ENCODE peak calls at places on chromosomes 5 and 9, in four cellular contexts. F, H, Z and Q are unnamed samples. For H3K4me1, the result is how much of the 10 kb centered on the place peaks cover.

GRCh38 chr5:127072861-127073846 is at the start of gene C5orf63:
- DNase-seq in F (peak), H (peak), Z (peak), Q (no peak)

GRCh38 chr5:76403963-76404693 is 1.0 kb downstream of the IQGAP2 start:
- DNase-seq in F (peak), H (peak), Z (peak), Q (peak)

GRCh38 chr5:52743970-52744369 is 43.7 kb upstream of the ITGA1 start:
- DNase-seq in F (no peak), H (no peak), Z (no peak), Q (no peak)

GRCh38 chr9:83451308-83451707 is 86.9 kb downstream of the FRMD3 start:
- DNase-seq in F (no peak), H (no peak), Z (no peak), Q (peak)

GRCh38 chr5:72015103-72015548 is 92.1 kb upstream of the MAP1B start:
- DNase-seq in F (no peak), H (no peak), Z (peak), Q (no peak)

GRCh38 chr9:35599763-35600604 is 5.1 kb upstream of the TESK1 start:
- DNase-seq in F (no peak), H (no peak), Z (peak), Q (no peak)

GRCh38 chr5:1918488-1919208 is 35.9 kb upstream of the IRX4 start:
- DNase-seq in F (no peak), H (no peak), Z (no peak), Q (no peak)

GRCh38 chr9:96612105-96612965 is 7.3 kb downstream of the CDC14B start:
- DNase-seq in F (peak), H (peak), Z (peak), Q (no peak)

GRCh38 chr5:140734354-140734753 is 34.1 kb downstream of the ZMAT2 start:
- DNase-seq in F (no peak), H (no peak), Z (peak), Q (no peak)

GRCh38 chr5:65722575-65723424 is 795 bp downstream of the NLN start:
- DNase-seq in F (no peak), H (no peak), Z (peak), Q (no peak)

GRCh38 chr9:96484521-96484931 is 34.6 kb downstream of the HABP4 start:
- DNase-seq in F (no peak), H (no peak), Z (no peak), Q (no peak)

GRCh38 chr5:109281136-109281690 is 128.6 kb downstream of the PJA2 start:
- DNase-seq in F (no peak), H (no peak), Z (no peak), Q (no peak)

GRCh38 chr5:150153957-150154617 is 1.6 kb downstream of the PDGFRB start:
- DNase-seq in F (no peak), H (no peak), Z (peak), Q (no peak)

GRCh38 chr9:91285729-91286353 is 75.9 kb downstream of the AUH start:
- DNase-seq in F (no peak), H (no peak), Z (no peak), Q (no peak)

GRCh38 chr5:135031813-135032612 is 2.0 kb downstream of the PITX1 start:
- DNase-seq in F (no peak), H (no peak), Z (peak), Q (no peak)

GRCh38 chr5:36073595-36074216 is 7.0 kb upstream of the UGT3A2 start:
- DNase-seq in F (no peak), H (no peak), Z (peak), Q (no peak)

GRCh38 chr5:109855056-109855455 is 165.3 kb downstream of the MAN2A1 start:
- DNase-seq in F (no peak), H (no peak), Z (no peak), Q (no peak)

GRCh38 chr5:123512631-123513461 is 869 bp downstream of the CSNK1G3 start:
- DNase-seq in F (no peak), H (peak), Z (peak), Q (no peak)

GRCh38 chr9:134272302-134273023 is 53.8 kb upstream of the RXRA start:
- DNase-seq in F (no peak), H (no peak), Z (no peak), Q (no peak)

GRCh38 chr9:103928452-103928851 is 165.7 kb upstream of the SMC2 start:
- DNase-seq in F (no peak), H (no peak), Z (no peak), Q (no peak)

GRCh38 chr9:124078641-124079040 is 67.1 kb downstream of the LHX2 start:
- DNase-seq in F (no peak), H (no peak), Z (peak), Q (no peak)

GRCh38 chr9:2351324-2351723 is 270.3 kb upstream of the VLDLR start:
- DNase-seq in F (no peak), H (no peak), Z (no peak), Q (no peak)

GRCh38 chr5:57267796-57268195 is 93.9 kb downstream of the GPBP1 start:
- DNase-seq in F (no peak), H (no peak), Z (no peak), Q (no peak)

GRCh38 chr5:74136276-74136675 is 504.3 kb downstream of the ENC1 start:
- DNase-seq in F (no peak), H (no peak), Z (no peak), Q (no peak)

GRCh38 chr5:40436535-40437237 is 243.0 kb upstream of the PTGER4 start:
- DNase-seq in F (no peak), H (no peak), Z (no peak), Q (no peak)

GRCh38 chr5:129481161-129481560 is 21.1 kb downstream of the ADAMTS19 start:
- DNase-seq in F (no peak), H (no peak), Z (no peak), Q (no peak)

GRCh38 chr5:146015001-146015400 is 78.6 kb downstream of the SH3RF2 start:
- DNase-seq in F (no peak), H (no peak), Z (no peak), Q (no peak)

GRCh38 chr5:39024005-39024404 is 50.2 kb downstream of the RICTOR start:
- DNase-seq in F (no peak), H (no peak), Z (no peak), Q (no peak)

GRCh38 chr5:67149933-67150523 is 46.6 kb downstream of the CD180 start:
- DNase-seq in F (no peak), H (no peak), Z (no peak), Q (no peak)

GRCh38 chr9:4829956-4830355 is 37.2 kb downstream of the RCL1 start:
- DNase-seq in F (no peak), H (no peak), Z (no peak), Q (no peak)

GRCh38 chr9:127974002-127974768 is 6.6 kb downstream of the EEIG1 start:
- DNase-seq in F (no peak), H (no peak), Z (no peak), Q (no peak)
- TF ChIP-seq POLR2AphosphoS5 in F (no peak), H (no peak), Z (no peak), Q (no peak)

GRCh38 chr9:131673068-131673467 is 66.8 kb downstream of the RAPGEF1 start:
- DNase-seq in F (no peak), H (no peak), Z (no peak), Q (no peak)

GRCh38 chr9:131672451-131672850 is 67.4 kb downstream of the RAPGEF1 start:
- DNase-seq in F (no peak), H (no peak), Z (no peak), Q (no peak)

GRCh38 chr9:131675437-131676022 is 64.3 kb downstream of the RAPGEF1 start:
- DNase-seq in F (no peak), H (no peak), Z (no peak), Q (no peak)

GRCh38 chr9:131674425-131675421 is 65.2 kb downstream of the RAPGEF1 start:
- DNase-seq in F (no peak), H (no peak), Z (no peak), Q (no peak)

GRCh38 chr9:131673531-131673930 is 66.3 kb downstream of the RAPGEF1 start:
- DNase-seq in F (no peak), H (no peak), Z (no peak), Q (no peak)
- H3K4me1 ChIP-seq in F (under half), H (half or more), Z (half or more), Q (under half)

GRCh38 chr5:125291447-125291846 is 545.0 kb upstream of the ZNF608 start:
- DNase-seq in F (peak), H (no peak), Z (no peak), Q (no peak)

GRCh38 chr5:125298258-125298657 is 551.8 kb upstream of the ZNF608 start:
- DNase-seq in F (no peak), H (no peak), Z (no peak), Q (no peak)

GRCh38 chr5:125295405-125295872 is 549.0 kb upstream of the ZNF608 start:
- DNase-seq in F (no peak), H (no peak), Z (no peak), Q (no peak)

GRCh38 chr5:125293223-125293622 is 546.8 kb upstream of the ZNF608 start:
- DNase-seq in F (no peak), H (no peak), Z (no peak), Q (no peak)

GRCh38 chr5:125294844-125295243 is 548.4 kb upstream of the ZNF608 start:
- DNase-seq in F (no peak), H (no peak), Z (no peak), Q (no peak)
- H3K27ac ChIP-seq in F (no peak), H (no peak), Z (no peak), Q (no peak)

GRCh38 chr9:109035684-109036423 is 22.6 kb upstream of the CTNNAL1 start:
- DNase-seq in F (no peak), H (peak), Z (peak), Q (no peak)
- TF ChIP-seq POLR2AphosphoS5 in F (peak), H (no peak), Z (no peak), Q (peak)

DNA sequence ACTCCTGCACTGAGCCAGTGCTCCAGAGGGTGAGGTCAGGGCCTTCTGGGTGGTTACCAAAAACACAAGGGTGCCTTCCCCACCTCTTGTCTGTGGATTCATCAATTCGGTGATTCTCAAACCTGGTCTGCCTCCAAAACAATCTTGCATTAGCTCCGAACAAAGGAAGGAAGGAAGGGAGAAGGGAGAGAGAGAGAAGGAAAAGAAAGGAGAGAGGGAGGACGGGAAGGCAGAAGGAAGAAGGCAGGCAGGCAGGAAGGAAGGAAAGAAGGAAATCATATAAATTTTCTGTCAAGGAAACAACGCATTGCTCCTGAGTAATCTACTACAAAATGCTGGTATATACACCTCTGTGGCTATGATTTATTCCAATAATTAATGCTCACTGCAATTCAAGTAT is 39.3 kb downstream of the MYO10 start:
- DNase-seq in F (no peak), H (no peak), Z (no peak), Q (no peak)
- H3K4me1 ChIP-seq in F (under half), H (half or more), Z (under half), Q (under half)